ENCODE peak calls at places on chromosomes 1 and 21, in eight cellular contexts. I is memory B cell; X is fibroblast of gingiva; P is activated T-cell treated with anti-CD3 and anti-CD28 coated beads, Interleukin-2, amount 50 U/mL, for 1 hour; F is cerebellar cortex; U is WERI-Rb-1; A is stimulated activated CD4-positive, alpha-beta T cell treated with anti-CD3 and anti-CD28 coated beads, Interleukin-1b, Interleukin-23, amount 100 ng/mL, for 4 hours; E is T follicular helper cell. W is an unnamed sample.
A peak's percentile ranks its signal among the peaks of the same experiment; 100 is the strongest.

GRCh38 chr1:183075861-183076260 is 52.6 kb downstream of the LAMC1 start:
- DNase-seq in I (no peak), X (peak; percentile 59), P (no peak), F (no peak), U (no peak), A (no peak), E (no peak), W (no peak)

GRCh38 chr1:154220970-154221814 is 437 bp downstream of the UBAP2L start:
- DNase-seq in I (peak; percentile 71), X (peak; percentile 51), P (peak; percentile 76), F (peak; percentile 39), U (peak; percentile 87), A (peak; percentile 58), E (peak; percentile 70), W (no peak)

GRCh38 chr1:209249785-209250441 is 333.6 kb upstream of the CAMK1G start:
- DNase-seq in I (no peak), X (no peak), P (no peak), F (peak; percentile 4), U (no peak), A (no peak), E (no peak), W (no peak)

GRCh38 chr21:33071878-33072306 is 2.0 kb downstream of the OLIG1 start:
- DNase-seq in I (no peak), X (no peak), P (no peak), F (no peak), U (peak; percentile 41), A (no peak), E (no peak), W (peak; percentile 2)

GRCh38 chr1:192485692-192486436 is 89.7 kb upstream of the RGS1 start:
- DNase-seq in I (no peak), X (peak; percentile 94), P (no peak), F (no peak), U (no peak), A (no peak), E (no peak), W (peak; percentile 99)

GRCh38 chr1:6212193-6212959 is 6.5 kb downstream of the RNF207 start:
- DNase-seq in I (no peak), X (no peak), P (no peak), F (no peak), U (no peak), A (no peak), E (no peak), W (no peak)

GRCh38 chr1:156262461-156263287 is 14.8 kb upstream of the PAQR6 start:
- DNase-seq in I (no peak), X (peak; percentile 83), P (no peak), F (no peak), U (no peak), A (no peak), E (no peak), W (peak; percentile 90)

GRCh38 chr21:37658994-37659458 is 257.2 kb downstream of the KCNJ6 start:
- DNase-seq in I (no peak), X (peak; percentile 33), P (no peak), F (no peak), U (no peak), A (no peak), E (no peak), W (peak; percentile 76)

GRCh38 chr1:61132176-61133047 is 50.1 kb downstream of the NFIA start:
- DNase-seq in I (no peak), X (no peak), P (no peak), F (no peak), U (no peak), A (no peak), E (no peak), W (peak; percentile 55)

GRCh38 chr1:153985984-153986761 is at the start of gene RAB13:
- DNase-seq in I (no peak), X (peak; percentile 89), P (no peak), F (peak; percentile 72), U (peak; percentile 60), A (no peak), E (no peak), W (peak; percentile 63)

GRCh38 chr21:18832081-18832670 is 428.6 kb upstream of the TMPRSS15 start:
- DNase-seq in I (no peak), X (no peak), P (no peak), F (no peak), U (no peak), A (no peak), E (no peak), W (no peak)

GRCh38 chr1:157994704-157995540 is 1.5 kb downstream of the KIRREL1 start:
- DNase-seq in I (no peak), X (peak; percentile 60), P (no peak), F (no peak), U (no peak), A (no peak), E (no peak), W (no peak)

W was measured in astrocyte.